ENCODE peak calls at places on chromosomes 4 and X, in nine cellular contexts. C, O, P, L, W, M, V, J and U are unnamed samples.

GRCh38 chr4:159096434-159096833 is 6.4 kb upstream of the RAPGEF2 start:
- DNase-seq in C (no peak), O (no peak), P (no peak), L (no peak), W (no peak), M (no peak), V (no peak), J (no peak), U (no peak)

GRCh38 chrX:118156254-118156952 is 39.8 kb upstream of the KLHL13 start:
- DNase-seq in C (no peak), O (no peak), P (peak; percentile 10), L (no peak), W (no peak), M (no peak), V (no peak), J (no peak), U (peak; percentile 9)

GRCh38 chr4:113756005-113756410 is 5.5 kb downstream of the CAMK2D start:
- DNase-seq in C (peak; percentile 35), O (peak; percentile 72), P (no peak), L (peak; percentile 64), W (no peak), M (no peak), V (no peak), J (peak; percentile 13), U (peak; percentile 86)

GRCh38 chr4:153577053-153577452 is 107.0 kb upstream of the TLR2 start:
- DNase-seq in C (no peak), O (no peak), P (peak; percentile 26), L (no peak), W (no peak), M (no peak), V (no peak), J (no peak), U (no peak)

GRCh38 chrX:989959-990510 is 222.4 kb downstream of the CRLF2 start:
- DNase-seq in C (no peak), O (peak; percentile 98), P (peak; percentile 73), L (peak; percentile 97), W (peak; percentile 88), M (peak; percentile 17), V (no peak), J (peak; percentile 50), U (peak; percentile 79)

GRCh38 chr4:52877694-52878093 is 15.6 kb downstream of the RASL11B start:
- DNase-seq in C (no peak), O (peak; percentile 50), P (no peak), L (no peak), W (no peak), M (no peak), V (no peak), J (no peak), U (no peak)

GRCh38 chr4:173436149-173436579 is 37.2 kb upstream of the SCRG1 start:
- DNase-seq in C (no peak), O (peak; percentile 79), P (no peak), L (peak; percentile 36), W (no peak), M (peak; percentile 38), V (no peak), J (no peak), U (peak; percentile 36)

GRCh38 chr4:13299343-13299742 is 184.8 kb downstream of the RAB28 start:
- DNase-seq in C (no peak), O (no peak), P (no peak), L (no peak), W (no peak), M (no peak), V (no peak), J (no peak), U (no peak)

GRCh38 chr4:55866973-55867574 is 13.6 kb downstream of the EXOC1 start:
- DNase-seq in C (peak; percentile 47), O (peak; percentile 82), P (no peak), L (peak; percentile 68), W (no peak), M (peak; percentile 43), V (no peak), J (peak; percentile 41), U (peak; percentile 77)

GRCh38 chr4:153450545-153450917 is 15.6 kb upstream of the TMEM131L start:
- DNase-seq in C (no peak), O (no peak), P (no peak), L (no peak), W (no peak), M (no peak), V (no peak), J (no peak), U (no peak)

GRCh38 chrX:37883196-37883595 is 35.8 kb upstream of the DYNLT3 start:
- DNase-seq in C (no peak), O (peak; percentile 28), P (no peak), L (peak; percentile 42), W (no peak), M (no peak), V (no peak), J (no peak), U (peak; percentile 49)

GRCh38 chrX:37553476-37553875 is 18.0 kb upstream of the LANCL3 start:
- DNase-seq in C (no peak), O (no peak), P (no peak), L (no peak), W (no peak), M (no peak), V (no peak), J (no peak), U (no peak)

GRCh38 chr4:20520901-20521300 is 179.4 kb upstream of the PACRGL start:
- DNase-seq in C (peak; percentile 60), O (peak; percentile 67), P (no peak), L (peak; percentile 77), W (no peak), M (no peak), V (no peak), J (no peak), U (peak; percentile 83)

GRCh38 chrX:136586386-136586785 is 54.4 kb downstream of the VGLL1 start:
- DNase-seq in C (no peak), O (peak; percentile 7), P (no peak), L (no peak), W (no peak), M (no peak), V (no peak), J (no peak), U (peak; percentile 2)

GRCh38 chrX:110561036-110561435 is 202.4 kb downstream of the RTL9 start:
- DNase-seq in C (no peak), O (no peak), P (no peak), L (peak; percentile 29), W (no peak), M (no peak), V (no peak), J (peak; percentile 11), U (no peak)

GRCh38 chr4:100348472-100348871 is 158.2 kb upstream of the DDIT4L start:
- DNase-seq in C (peak; percentile 80), O (peak; percentile 92), P (no peak), L (peak; percentile 75), W (no peak), M (peak; percentile 55), V (no peak), J (peak; percentile 13), U (peak; percentile 28)

GRCh38 chr4:184653650-184654049 is 4.1 kb downstream of the PRIMPOL start:
- DNase-seq in C (peak; percentile 14), O (peak; percentile 62), P (no peak), L (no peak), W (no peak), M (peak; percentile 58), V (no peak), J (peak; percentile 71), U (no peak)

GRCh38 chr4:69214716-69215115 is at the start of gene UGT2B11:
- DNase-seq in C (no peak), O (no peak), P (no peak), L (no peak), W (no peak), M (no peak), V (no peak), J (no peak), U (no peak)

GRCh38 chr4:173195132-173195531 is 26.5 kb downstream of the GALNT7 start:
- DNase-seq in C (no peak), O (no peak), P (no peak), L (no peak), W (no peak), M (no peak), V (no peak), J (no peak), U (no peak)

GRCh38 chr4:85200106-85200505 is 233.6 kb upstream of the WDFY3 start:
- DNase-seq in C (no peak), O (peak; percentile 50), P (no peak), L (peak; percentile 48), W (no peak), M (no peak), V (no peak), J (no peak), U (peak; percentile 63)

GRCh38 chr4:25171451-25171850 is 11.2 kb upstream of the SEPSECS start:
- DNase-seq in C (no peak), O (no peak), P (no peak), L (no peak), W (no peak), M (no peak), V (no peak), J (no peak), U (no peak)

GRCh38 chrX:103488332-103488731 is 31.0 kb downstream of the RAB40A start:
- DNase-seq in C (peak; percentile 1), O (peak; percentile 10), P (no peak), L (peak; percentile 22), W (no peak), M (no peak), V (no peak), J (peak; percentile 13), U (no peak)

GRCh38 chrX:148958896-148959295 is 458.5 kb downstream of the AFF2 start:
- DNase-seq in C (no peak), O (no peak), P (no peak), L (peak; percentile 20), W (no peak), M (no peak), V (no peak), J (no peak), U (no peak)

GRCh38 chr4:185573651-185574199 is 38.4 kb upstream of the PDLIM3 start:
- DNase-seq in C (peak; percentile 88), O (peak; percentile 93), P (no peak), L (peak; percentile 77), W (no peak), M (peak; percentile 84), V (no peak), J (peak; percentile 85), U (peak; percentile 68)

GRCh38 chrX:72492499-72492898 is 80.1 kb downstream of the HDAC8 start:
- DNase-seq in C (no peak), O (no peak), P (no peak), L (no peak), W (no peak), M (no peak), V (no peak), J (no peak), U (no peak)

GRCh38 chrX:72382199-72382590 is 76.5 kb upstream of the CITED1 start:
- DNase-seq in C (no peak), O (no peak), P (no peak), L (no peak), W (no peak), M (no peak), V (no peak), J (no peak), U (no peak)

GRCh38 chr4:74536557-74536956 is 91.6 kb downstream of the AREG start:
- DNase-seq in C (no peak), O (peak; percentile 46), P (no peak), L (peak; percentile 39), W (no peak), M (no peak), V (no peak), J (no peak), U (peak; percentile 71)

GRCh38 chrX:9562851-9563250 is 98.0 kb downstream of the TBL1X start:
- DNase-seq in C (peak; percentile 68), O (peak; percentile 95), P (no peak), L (peak; percentile 94), W (no peak), M (peak; percentile 80), V (no peak), J (no peak), U (peak; percentile 93)

GRCh38 chrX:81261576-81261975 is 59.7 kb downstream of the SH3BGRL start:
- DNase-seq in C (no peak), O (peak; percentile 58), P (no peak), L (peak; percentile 17), W (no peak), M (peak; percentile 43), V (no peak), J (no peak), U (peak; percentile 25)

GRCh38 chr4:83356899-83357661 is 22.4 kb upstream of the HPSE start:
- DNase-seq in C (peak; percentile 79), O (peak; percentile 95), P (no peak), L (peak; percentile 85), W (no peak), M (peak; percentile 89), V (no peak), J (no peak), U (peak; percentile 94)

GRCh38 chr4:76308548-76308947 is 2.0 kb downstream of the STBD1 start:
- DNase-seq in C (no peak), O (no peak), P (no peak), L (peak; percentile 24), W (no peak), M (no peak), V (peak; percentile 78), J (peak; percentile 38), U (no peak)